ENCODE peak calls at places on chromosome 13, in ten cellular contexts. J is foreskin fibroblast; A is NCI-H1694; M is WTC11; D is caudate nucleus; F is cardiac muscle cell; L is stimulated activated CD4-positive, alpha-beta T cell treated with anti-CD3 and anti-CD28 coated beads, TNF-alpha, amount 100 ng/mL, for 4 hours; Z is immature natural killer cell; W is amniotic epithelial cell; U is fibroblast of pulmonary artery. C is an unnamed sample.

GRCh38 chr13:63112799-63113395 is 1697.2 kb upstream of the PCDH20 start:
- DNase-seq in J (no peak), A (no peak), M (no peak), D (no peak), F (no peak), L (no peak), Z (no peak), W (no peak), U (no peak), C (no peak)

GRCh38 chr13:97435794-97436193 is 1.8 kb downstream of the RAP2A start:
- DNase-seq in J (peak), A (no peak), M (no peak), D (no peak), F (peak), L (no peak), Z (no peak), W (no peak), U (peak), C (no peak)

GRCh38 chr13:106286811-106287210 is 248.7 kb downstream of the EFNB2 start:
- DNase-seq in J (no peak), A (no peak), M (peak), D (no peak), F (no peak), L (no peak), Z (no peak), W (no peak), U (no peak), C (no peak)

GRCh38 chr13:104321756-104322155 is 1255.5 kb upstream of the SLC10A2 start:
- DNase-seq in J (no peak), A (no peak), M (no peak), D (no peak), F (no peak), L (no peak), Z (no peak), W (no peak), U (no peak), C (no peak)

GRCh38 chr13:37769078-37769477 is 100.5 kb downstream of the TRPC4 start:
- DNase-seq in J (no peak), A (no peak), M (no peak), D (no peak), F (no peak), L (no peak), Z (no peak), W (no peak), U (peak), C (no peak)

GRCh38 chr13:50576156-50576555 is 267.3 kb downstream of the DLEU7 start:
- DNase-seq in J (no peak), A (no peak), M (no peak), D (no peak), F (no peak), L (no peak), Z (no peak), W (no peak), U (no peak), C (no peak)

GRCh38 chr13:21018220-21018619 is 43.2 kb downstream of the LATS2 start:
- DNase-seq in J (no peak), A (no peak), M (no peak), D (no peak), F (no peak), L (no peak), Z (no peak), W (no peak), U (no peak), C (no peak)

GRCh38 chr13:30659980-30660379 is 42.3 kb downstream of the USPL1 start:
- DNase-seq in J (no peak), A (no peak), M (peak), D (no peak), F (no peak), L (no peak), Z (no peak), W (no peak), U (no peak), C (no peak)

GRCh38 chr13:98619556-98619955 is 42.6 kb upstream of the STK24 start:
- DNase-seq in J (no peak), A (no peak), M (no peak), D (no peak), F (no peak), L (no peak), Z (no peak), W (no peak), U (no peak), C (no peak)

GRCh38 chr13:52010890-52011689 is at the start of gene ATP7B:
- DNase-seq in J (peak), A (no peak), M (peak), D (no peak), F (peak), L (no peak), Z (peak), W (no peak), U (no peak), C (no peak)

GRCh38 chr13:66689628-66690027 is 540.5 kb downstream of the PCDH9 start:
- DNase-seq in J (no peak), A (peak), M (no peak), D (no peak), F (peak), L (no peak), Z (no peak), W (peak), U (peak), C (peak)

GRCh38 chr13:111861766-111862366 is 205.1 kb upstream of the SOX1 start:
- DNase-seq in J (no peak), A (no peak), M (no peak), D (no peak), F (no peak), L (no peak), Z (no peak), W (no peak), U (no peak), C (no peak)

GRCh38 chr13:99264053-99264452 is 5.9 kb upstream of the GPR18 start:
- DNase-seq in J (no peak), A (no peak), M (no peak), D (no peak), F (no peak), L (no peak), Z (no peak), W (no peak), U (no peak), C (no peak)

GRCh38 chr13:59672445-59672844 is 491.3 kb downstream of the DIAPH3 start:
- DNase-seq in J (no peak), A (no peak), M (no peak), D (no peak), F (no peak), L (no peak), Z (no peak), W (no peak), U (no peak), C (no peak)

GRCh38 chr13:113187905-113188595 is 20.4 kb downstream of the PCID2 start:
- DNase-seq in J (no peak), A (no peak), M (no peak), D (no peak), F (no peak), L (no peak), Z (no peak), W (peak), U (no peak), C (no peak)

GRCh38 chr13:21054313-21054712 is 7.1 kb downstream of the LATS2 start:
- DNase-seq in J (no peak), A (no peak), M (no peak), D (no peak), F (no peak), L (no peak), Z (no peak), W (no peak), U (no peak), C (no peak)

GRCh38 chr13:106143392-106143791 is 392.1 kb downstream of the EFNB2 start:
- DNase-seq in J (peak), A (no peak), M (no peak), D (no peak), F (no peak), L (no peak), Z (no peak), W (peak), U (no peak), C (no peak)

GRCh38 chr13:111893607-111894443 is 173.1 kb upstream of the SOX1 start:
- DNase-seq in J (no peak), A (no peak), M (peak), D (no peak), F (no peak), L (no peak), Z (no peak), W (no peak), U (no peak), C (peak)